ENCODE peak calls at places on chromosomes 11 and 22, in four cellular contexts. W, P, B and M are unnamed samples.

GRCh38 chr11:34863048-34863447 is 53.1 kb downstream of the APIP start:
- DNase-seq in B (no peak), P (no peak), W (no peak), M (no peak)

GRCh38 chr11:19889531-19889930 is 176.9 kb downstream of the NAV2 start:
- DNase-seq in W (no peak), B (no peak), P (no peak), M (no peak)

GRCh38 chr22:19706661-19707151 is 7.6 kb upstream of the SEPTIN5 start:
- DNase-seq in B (no peak), W (no peak), P (no peak), M (no peak)

GRCh38 chr11:108432783-108433182 is 34.5 kb downstream of the C11orf65 start:
- DNase-seq in P (no peak), B (no peak), W (no peak), M (no peak)

GRCh38 chr11:94725071-94725470 is 43.1 kb upstream of the AMOTL1 start:
- DNase-seq in W (no peak), P (no peak), B (no peak), M (no peak)

GRCh38 chr11:128205796-128206195 is 381.6 kb downstream of the ETS1 start:
- DNase-seq in P (no peak), W (no peak), B (no peak), M (no peak)

GRCh38 chr22:49267996-49268395 is 559.7 kb downstream of the BRD1 start:
- DNase-seq in W (no peak), B (no peak), P (no peak), M (no peak)

GRCh38 chr11:66595245-66595904 is 2.4 kb downstream of the CCS start:
- DNase-seq in P (no peak), B (no peak), W (no peak), M (no peak)

GRCh38 chr22:37457093-37457893 is 28.9 kb downstream of the MFNG start:
- DNase-seq in B (peak), P (peak), W (peak), M (peak)

GRCh38 chr11:114060402-114061052 is 1.0 kb downstream of the ZBTB16 start:
- DNase-seq in P (no peak), W (no peak), B (peak), M (no peak)

GRCh38 chr11:125166347-125166841 is 1.8 kb downstream of the PKNOX2 start:
- DNase-seq in W (no peak), P (no peak), B (peak), M (no peak)

GRCh38 chr11:120061036-120061760 is 76.7 kb downstream of the TRIM29 start:
- DNase-seq in B (no peak), W (no peak), P (no peak), M (no peak)

GRCh38 chr11:35143509-35144102 is 4.6 kb downstream of the CD44 start:
- DNase-seq in P (no peak), B (no peak), W (no peak), M (no peak)

GRCh38 chr22:42163515-42163914 is 32.9 kb upstream of the CYP2D6 start:
- DNase-seq in B (no peak), W (no peak), P (no peak), M (no peak)

GRCh38 chr11:131943296-131943695 is 572.9 kb downstream of the NTM start:
- DNase-seq in P (no peak), B (no peak), W (no peak), M (no peak)